ENCODE peak calls at places on chromosomes 6 and 20, in five cellular contexts. D is mesendoderm; P is astrocyte; Y is A549; T is CD4-positive, alpha-beta memory T cell. S is an unnamed sample.

GRCh38 chr6:39130691-39131090 is 15.7 kb upstream of the SAYSD1 start:
- DNase-seq in D (no peak), P (no peak), Y (no peak), T (no peak), S (no peak)

GRCh38 chr6:2179950-2180349 is 65.5 kb downstream of the GMDS start:
- DNase-seq in D (no peak), P (no peak), Y (no peak), T (no peak), S (no peak)

GRCh38 chr6:106546322-106547052 is 82.8 kb downstream of the RTN4IP1 start:
- DNase-seq in D (no peak), P (peak; percentile 78), Y (peak; percentile 45), T (no peak), S (no peak)

GRCh38 chr6:66278115-66278514 is 571.1 kb upstream of the EYS start:
- DNase-seq in D (no peak), P (no peak), Y (no peak), T (no peak), S (no peak)

GRCh38 chr6:97081010-97081573 is 156.6 kb downstream of the KLHL32 start:
- DNase-seq in D (no peak), P (no peak), Y (no peak), T (no peak), S (no peak)

GRCh38 chr20:30484009-30484748 is 773.3 kb upstream of the DEFB115 start:
- DNase-seq in D (no peak), P (no peak), Y (no peak), T (no peak), S (no peak)

GRCh38 chr6:10609038-10609437 is 85.4 kb downstream of the C6orf52 start:
- DNase-seq in D (no peak), P (no peak), Y (no peak), T (no peak), S (no peak)

GRCh38 chr6:52317841-52318581 is 33.5 kb upstream of the MCM3 start:
- DNase-seq in D (peak; percentile 42), P (peak; percentile 30), Y (peak; percentile 12), T (no peak), S (peak; percentile 16)

GRCh38 chr6:3139090-3139903 is 18.0 kb downstream of the TUBB2A start:
- DNase-seq in D (no peak), P (peak; percentile 53), Y (peak; percentile 36), T (no peak), S (no peak)

GRCh38 chr6:50062051-50062450 is 12.3 kb upstream of the DEFB112 start:
- DNase-seq in D (peak; percentile 31), P (no peak), Y (peak; percentile 7), T (no peak), S (peak; percentile 7)

GRCh38 chr6:35919827-35920751 is 809 bp downstream of the SRPK1 start:
- DNase-seq in D (peak; percentile 79), P (peak; percentile 63), Y (peak; percentile 45), T (peak; percentile 39), S (peak; percentile 65)

GRCh38 chr6:127464161-127464880 is 5.1 kb upstream of the KIAA0408 start:
- DNase-seq in D (no peak), P (peak; percentile 86), Y (no peak), T (no peak), S (no peak)

GRCh38 chr6:17015144-17015543 is 86.7 kb upstream of the STMND1 start:
- DNase-seq in D (no peak), P (peak; percentile 96), Y (no peak), T (no peak), S (no peak)

GRCh38 chr6:154318711-154319110 is 37.9 kb downstream of the IPCEF1 start:
- DNase-seq in D (no peak), P (no peak), Y (no peak), T (no peak), S (no peak)

GRCh38 chr6:53986721-53987526 is 124.3 kb upstream of the MLIP start:
- DNase-seq in D (peak; percentile 63), P (peak; percentile 52), Y (no peak), T (no peak), S (no peak)

GRCh38 chr6:167831281-167831680 is 4.6 kb downstream of the AFDN start:
- DNase-seq in D (no peak), P (no peak), Y (no peak), T (no peak), S (no peak)

GRCh38 chr6:39312912-39313525 is 1.2 kb downstream of the KCNK17 start:
- DNase-seq in D (no peak), P (no peak), Y (no peak), T (no peak), S (no peak)

GRCh38 chr6:159833556-159833955 is 33.5 kb downstream of the PNLDC1 start:
- DNase-seq in D (no peak), P (no peak), Y (no peak), T (no peak), S (no peak)

DNA sequence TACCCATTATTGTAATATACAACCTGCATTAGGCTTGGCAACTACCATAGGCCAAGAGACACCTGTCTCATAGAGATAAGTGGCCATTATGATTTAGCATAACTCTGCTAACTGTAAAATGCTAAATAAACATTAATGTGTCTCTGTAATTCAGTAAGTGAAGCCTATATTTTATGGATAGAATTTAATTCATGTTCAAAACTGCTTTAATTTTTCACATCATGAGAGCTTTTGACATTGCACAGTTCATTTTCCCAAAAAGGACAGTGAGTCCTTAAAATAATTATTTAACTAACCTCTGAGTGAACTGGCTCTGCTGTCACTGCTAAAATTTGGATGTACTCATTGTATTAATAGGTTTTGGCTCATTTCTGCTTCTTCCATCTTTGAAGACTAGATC is 41.4 kb upstream of the TMX4 start:
- DNase-seq in D (no peak), P (no peak), Y (no peak), T (no peak), S (no peak)
- H3K4me1 ChIP-seq in D (no peaks in the 10 kb centered on the region), P (no peaks in the 10 kb centered on the region), Y (no peaks in the 10 kb centered on the region), T (no peaks in the 10 kb centered on the region), S (peaks cover 7% of the 10 kb centered on the region)

GRCh38 chr20:12728782-12729181 is 280.0 kb upstream of the SPTLC3 start:
- DNase-seq in D (no peak), P (no peak), Y (no peak), T (no peak), S (no peak)

GRCh38 chr20:12723811-12724210 is 285.0 kb upstream of the SPTLC3 start:
- DNase-seq in D (no peak), P (no peak), Y (no peak), T (no peak), S (no peak)

DNA sequence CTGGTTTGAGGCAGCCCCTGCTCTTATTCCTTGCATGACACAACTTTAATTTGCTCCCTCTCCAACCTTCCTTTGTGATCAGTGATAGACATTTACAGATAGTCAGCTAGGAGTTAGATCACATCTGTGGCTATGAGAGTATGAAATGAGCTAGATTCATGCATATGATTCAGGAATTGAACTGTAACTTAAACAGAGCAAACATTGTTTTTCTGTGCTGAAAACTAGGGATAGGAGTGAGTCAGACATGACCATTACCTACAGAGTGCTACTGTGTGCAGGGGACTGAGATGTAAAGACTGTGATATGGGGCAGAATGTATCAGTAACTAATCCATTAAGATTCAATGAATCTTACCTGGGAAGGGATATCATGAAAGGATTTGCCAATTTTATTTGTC is 279.4 kb upstream of the SPTLC3 start:
- DNase-seq in D (no peak), P (no peak), Y (no peak), T (no peak), S (no peak)
- H3K4me1 ChIP-seq in D (no peaks in the 10 kb centered on the region), P (no peaks in the 10 kb centered on the region), Y (no peaks in the 10 kb centered on the region), T (no peaks in the 10 kb centered on the region), S (no peaks in the 10 kb centered on the region)

DNA sequence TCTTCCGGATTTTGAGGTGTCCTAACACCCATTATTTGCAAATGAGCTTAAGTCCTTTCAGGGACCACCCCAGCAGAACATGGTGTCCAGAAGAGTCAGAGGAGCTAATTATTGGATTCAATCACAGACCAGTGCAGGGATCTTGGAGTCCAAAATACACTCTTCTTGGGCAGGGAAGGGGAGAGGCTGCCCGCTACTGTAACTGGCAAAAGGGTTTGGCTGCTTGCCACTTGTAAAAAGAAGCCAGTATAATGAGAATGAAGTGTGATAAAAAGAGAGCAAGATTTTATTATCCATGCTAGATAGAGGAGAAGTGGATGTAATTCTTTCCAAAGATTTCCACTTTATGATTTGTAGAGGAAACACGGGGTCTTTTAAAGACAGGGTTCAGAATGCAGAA is 19.3 kb downstream of the SPINT3 start:
- DNase-seq in D (no peak), P (no peak), Y (no peak), T (no peak), S (no peak)
- H3K4me1 ChIP-seq in D (peaks cover 1% of the 10 kb centered on the region), P (no peaks in the 10 kb centered on the region), Y (no peaks in the 10 kb centered on the region), T (no peaks in the 10 kb centered on the region), S (no peaks in the 10 kb centered on the region)

GRCh38 chr20:38131588-38132121 is 33.4 kb downstream of the TGM2 start:
- DNase-seq in D (no peak), P (no peak), Y (no peak), T (no peak), S (no peak)

GRCh38 chr20:38129893-38130609 is 35.0 kb downstream of the TGM2 start:
- DNase-seq in D (no peak), P (no peak), Y (no peak), T (no peak), S (no peak)

GRCh38 chr20:38129248-38129865 is 35.7 kb downstream of the TGM2 start:
- DNase-seq in D (no peak), P (no peak), Y (no peak), T (no peak), S (no peak)

GRCh38 chr20:38132156-38132909 is 32.7 kb downstream of the TGM2 start:
- DNase-seq in D (no peak), P (no peak), Y (no peak), T (no peak), S (no peak)

GRCh38 chr20:38130687-38131587 is 34.1 kb downstream of the TGM2 start:
- DNase-seq in D (no peak), P (no peak), Y (no peak), T (no peak), S (no peak)
- H3K4me1 ChIP-seq in D (peaks cover 9% of the 10 kb centered on the region), P (peaks cover 46% of the 10 kb centered on the region), Y (peaks cover 48% of the 10 kb centered on the region), T (no peaks in the 10 kb centered on the region), S (peaks cover 18% of the 10 kb centered on the region)

DNA sequence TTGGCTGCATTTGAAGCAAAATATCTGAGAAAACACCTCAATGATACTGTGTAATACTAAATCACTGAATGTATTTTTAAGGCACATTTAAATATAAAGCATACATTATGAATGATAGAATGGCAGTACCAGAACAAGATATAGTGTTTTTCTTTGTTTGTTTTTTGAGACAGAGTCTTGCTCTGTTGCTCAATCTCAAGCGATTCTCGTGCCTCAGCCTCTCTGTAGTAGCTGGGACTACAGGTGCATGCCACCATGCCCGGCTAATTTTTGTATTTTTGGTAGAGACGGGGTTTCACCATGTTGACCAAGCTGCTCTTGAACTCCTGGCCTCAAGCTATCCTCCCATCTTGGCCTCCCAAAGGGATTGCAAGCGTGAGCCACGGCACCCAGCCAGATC is 2.3 kb upstream of the BICRAL start:
- DNase-seq in D (no peak), P (no peak), Y (no peak), T (no peak), S (no peak)
- H3K4me1 ChIP-seq in D (no peaks in the 10 kb centered on the region), P (peaks cover 5% of the 10 kb centered on the region), Y (peaks cover 15% of the 10 kb centered on the region), T (peaks cover 68% of the 10 kb centered on the region), S (peaks cover 5% of the 10 kb centered on the region)

GRCh38 chr6:44038543-44039065 is 88.6 kb downstream of the MRPL14 start:
- DNase-seq in D (no peak), P (no peak), Y (no peak), T (no peak), S (no peak)

GRCh38 chr6:44036196-44036595 is 91.1 kb downstream of the MRPL14 start:
- DNase-seq in D (no peak), P (no peak), Y (no peak), T (no peak), S (no peak)

GRCh38 chr6:44039191-44039719 is 88.0 kb downstream of the MRPL14 start:
- DNase-seq in D (no peak), P (no peak), Y (no peak), T (no peak), S (no peak)

GRCh38 chr6:44036699-44037101 is 90.6 kb downstream of the MRPL14 start:
- DNase-seq in D (no peak), P (no peak), Y (no peak), T (no peak), S (no peak)

GRCh38 chr6:44037847-44038542 is 89.3 kb downstream of the MRPL14 start:
- DNase-seq in D (no peak), P (no peak), Y (no peak), T (no peak), S (no peak)
- H3K4me1 ChIP-seq in D (peaks cover 15% of the 10 kb centered on the region), P (peaks cover 35% of the 10 kb centered on the region), Y (peaks cover 78% of the 10 kb centered on the region), T (no peaks in the 10 kb centered on the region), S (peaks cover 11% of the 10 kb centered on the region)